ENCODE peak calls at places on chromosomes 12 and 14, in nine cellular contexts. K, V, E, X, P, C, D, Z and O are unnamed samples.

GRCh38 chr12:130792926-130793849 is 45.9 kb downstream of the STX2 start:
- DNase-seq in K (no peak), V (no peak), E (no peak), X (no peak), P (no peak), C (no peak), D (no peak), Z (no peak), O (no peak)

GRCh38 chr12:75744607-75745256 is 233.3 kb upstream of the KRR1 start:
- DNase-seq in K (no peak), V (no peak), E (no peak), X (peak), P (no peak), C (no peak), D (no peak), Z (no peak), O (no peak)

GRCh38 chr12:6532927-6533652 is 1.2 kb upstream of the GAPDH start:
- DNase-seq in K (peak), V (peak), E (peak), X (peak), P (no peak), C (no peak), D (peak), Z (peak), O (peak)

GRCh38 chr12:106285993-106286392 is 16.5 kb upstream of the TCP11L2 start:
- DNase-seq in K (no peak), V (no peak), E (no peak), X (no peak), P (no peak), C (no peak), D (no peak), Z (no peak), O (no peak)

GRCh38 chr12:6266431-6267006 is 44.0 kb upstream of the PLEKHG6 start:
- DNase-seq in K (no peak), V (no peak), E (no peak), X (no peak), P (no peak), C (no peak), D (no peak), Z (no peak), O (peak)

GRCh38 chr14:51129130-51129529 is 34.2 kb upstream of the TRIM9 start:
- DNase-seq in K (peak), V (no peak), E (no peak), X (no peak), P (no peak), C (no peak), D (no peak), Z (no peak), O (no peak)

GRCh38 chr12:20368653-20369163 is 371 bp downstream of the PDE3A start:
- DNase-seq in K (peak), V (peak), E (no peak), X (no peak), P (peak), C (no peak), D (no peak), Z (peak), O (peak)

GRCh38 chr14:42214981-42215491 is 608.4 kb downstream of the LRFN5 start:
- DNase-seq in K (peak), V (no peak), E (no peak), X (no peak), P (peak), C (peak), D (no peak), Z (no peak), O (no peak)

GRCh38 chr12:52895726-52896189 is 9.1 kb downstream of the KRT8 start:
- DNase-seq in K (no peak), V (no peak), E (no peak), X (peak), P (no peak), C (no peak), D (no peak), Z (no peak), O (no peak)

GRCh38 chr12:12432373-12432772 is 75.5 kb downstream of the BORCS5 start:
- DNase-seq in K (peak), V (no peak), E (no peak), X (peak), P (peak), C (no peak), D (no peak), Z (no peak), O (peak)

GRCh38 chr12:95836185-95836609 is 22.6 kb upstream of the SNRPF start:
- DNase-seq in K (peak), V (no peak), E (no peak), X (peak), P (peak), C (no peak), D (no peak), Z (no peak), O (peak)

GRCh38 chr12:53328043-53328435 is 6.6 kb upstream of the AAAS start:
- DNase-seq in K (peak), V (no peak), E (no peak), X (no peak), P (no peak), C (no peak), D (no peak), Z (no peak), O (no peak)

GRCh38 chr12:64733857-64734256 is 25.3 kb downstream of the GNS start:
- DNase-seq in K (peak), V (no peak), E (peak), X (peak), P (no peak), C (peak), D (no peak), Z (no peak), O (peak)

GRCh38 chr12:25423355-25423754 is 129.7 kb downstream of the LMNTD1 start:
- DNase-seq in K (no peak), V (no peak), E (no peak), X (no peak), P (no peak), C (no peak), D (no peak), Z (no peak), O (no peak)

GRCh38 chr14:59055439-59056045 is 132.9 kb upstream of the DAAM1 start:
- DNase-seq in K (peak), V (peak), E (no peak), X (peak), P (peak), C (peak), D (peak), Z (no peak), O (peak)

GRCh38 chr14:102786758-102787157 is 9.5 kb downstream of the TRAF3 start:
- DNase-seq in K (peak), V (no peak), E (no peak), X (no peak), P (peak), C (no peak), D (no peak), Z (no peak), O (no peak)

GRCh38 chr14:20343855-20344205 is 395 bp downstream of the PARP2 start:
- DNase-seq in K (peak), V (no peak), E (no peak), X (peak), P (no peak), C (no peak), D (no peak), Z (no peak), O (no peak)

GRCh38 chr12:91355150-91356006 is 172.8 kb upstream of the DCN start:
- DNase-seq in K (peak), V (peak), E (peak), X (peak), P (peak), C (peak), D (peak), Z (no peak), O (peak)

GRCh38 chr12:120103371-120103770 is 13.2 kb downstream of the RAB35 start:
- DNase-seq in K (no peak), V (no peak), E (no peak), X (no peak), P (no peak), C (no peak), D (no peak), Z (no peak), O (no peak)

GRCh38 chr12:127780881-127781280 is 486.1 kb upstream of the TMEM132C start:
- DNase-seq in K (no peak), V (no peak), E (no peak), X (no peak), P (no peak), C (no peak), D (no peak), Z (no peak), O (no peak)

GRCh38 chr12:28500373-28501024 is 310.2 kb downstream of the CCDC91 start:
- DNase-seq in K (peak), V (no peak), E (no peak), X (no peak), P (no peak), C (no peak), D (no peak), Z (no peak), O (no peak)

GRCh38 chr12:132066345-132066685 is 77.8 kb downstream of the DDX51 start:
- DNase-seq in K (no peak), V (no peak), E (no peak), X (no peak), P (no peak), C (no peak), D (peak), Z (no peak), O (no peak)

GRCh38 chr14:20412422-20412821 is 879 bp downstream of the TEP1 start:
- DNase-seq in K (peak), V (no peak), E (no peak), X (no peak), P (no peak), C (no peak), D (peak), Z (peak), O (no peak)

GRCh38 chr12:52798671-52799497 is 3.0 kb upstream of the KRT3 start:
- DNase-seq in K (peak), V (no peak), E (no peak), X (peak), P (no peak), C (no peak), D (no peak), Z (no peak), O (no peak)

GRCh38 chr14:75147423-75148071 is 20.7 kb upstream of the NEK9 start:
- DNase-seq in K (peak), V (no peak), E (peak), X (peak), P (peak), C (peak), D (no peak), Z (no peak), O (no peak)

GRCh38 chr14:77185093-77185465 is 3.5 kb downstream of the TMEM63C start:
- DNase-seq in K (no peak), V (no peak), E (no peak), X (peak), P (no peak), C (no peak), D (no peak), Z (no peak), O (no peak)

GRCh38 chr12:126663304-126664094 is 1598.3 kb downstream of the AACS start:
- DNase-seq in K (peak), V (peak), E (no peak), X (peak), P (peak), C (no peak), D (no peak), Z (no peak), O (peak)

GRCh38 chr14:103382375-103382774 is 2.8 kb upstream of the MARK3 start:
- DNase-seq in K (peak), V (no peak), E (no peak), X (no peak), P (peak), C (no peak), D (no peak), Z (no peak), O (no peak)

GRCh38 chr14:94654071-94654974 is 42.1 kb downstream of the SERPINA3 start:
- DNase-seq in K (no peak), V (no peak), E (no peak), X (peak), P (no peak), C (no peak), D (no peak), Z (no peak), O (no peak)

GRCh38 chr12:94980577-94980976 is 22.9 kb downstream of the NDUFA12 start:
- DNase-seq in K (peak), V (no peak), E (no peak), X (peak), P (no peak), C (no peak), D (peak), Z (no peak), O (no peak)

GRCh38 chr12:117125275-117125613 is 26.0 kb upstream of the TESC start:
- DNase-seq in K (peak), V (peak), E (no peak), X (no peak), P (peak), C (no peak), D (no peak), Z (no peak), O (no peak)

GRCh38 chr14:50233335-50234250 is 2.2 kb upstream of the SOS2 start:
- DNase-seq in K (peak), V (no peak), E (no peak), X (peak), P (no peak), C (no peak), D (peak), Z (peak), O (no peak)

GRCh38 chr12:102548543-102548942 is 68.2 kb upstream of the IGF1 start:
- DNase-seq in K (no peak), V (no peak), E (no peak), X (peak), P (no peak), C (no peak), D (no peak), Z (no peak), O (no peak)

GRCh38 chr12:132444957-132445883 is 44.7 kb upstream of the FBRSL1 start:
- DNase-seq in K (no peak), V (peak), E (no peak), X (no peak), P (no peak), C (no peak), D (peak), Z (peak), O (no peak)

GRCh38 chr12:112503521-112503920 is 84.8 kb downstream of the PTPN11 start:
- DNase-seq in K (no peak), V (no peak), E (no peak), X (no peak), P (no peak), C (no peak), D (no peak), Z (no peak), O (no peak)

GRCh38 chr14:31080060-31080459 is 53.9 kb upstream of the STRN3 start:
- DNase-seq in K (peak), V (no peak), E (no peak), X (no peak), P (no peak), C (no peak), D (no peak), Z (no peak), O (no peak)

GRCh38 chr12:113689047-113689610 is 217.5 kb upstream of the LHX5 start:
- DNase-seq in K (no peak), V (no peak), E (no peak), X (no peak), P (no peak), C (no peak), D (no peak), Z (no peak), O (no peak)

GRCh38 chr14:71783101-71783500 is 149.1 kb upstream of the RGS6 start:
- DNase-seq in K (no peak), V (no peak), E (no peak), X (peak), P (no peak), C (no peak), D (no peak), Z (no peak), O (no peak)

GRCh38 chr12:41743835-41744234 is 400.8 kb downstream of the GXYLT1 start:
- DNase-seq in K (peak), V (no peak), E (no peak), X (no peak), P (no peak), C (no peak), D (no peak), Z (no peak), O (no peak)

GRCh38 chr14:67241416-67242362 is at the start of gene PALS1:
- DNase-seq in K (peak), V (no peak), E (peak), X (peak), P (peak), C (peak), D (no peak), Z (no peak), O (no peak)